ENCODE peak calls at places on chromosomes 6 and 20, in five cellular contexts. One of them, this sample, is unnamed.

GRCh38 chr20:53711333-53712211 is 117.9 kb upstream of the ZNF217 start:
- ATAC-seq in heart left ventricle: no peak
- ATAC-seq in left lobe of liver: peak
- ATAC-seq in right cardiac atrium: no peak
- ATAC-seq in A549: no peak
- ATAC-seq in this sample: no peak

GRCh38 chr20:34644951-34645350 is 31.9 kb downstream of the PIGU start:
- ATAC-seq in heart left ventricle: no peak
- ATAC-seq in left lobe of liver: no peak
- ATAC-seq in right cardiac atrium: no peak
- ATAC-seq in A549: no peak
- ATAC-seq in this sample: no peak

GRCh38 chr6:4460595-4461475 is 315.4 kb upstream of the CDYL start:
- ATAC-seq in heart left ventricle: peak
- ATAC-seq in left lobe of liver: peak
- ATAC-seq in right cardiac atrium: peak
- ATAC-seq in A549: no peak
- ATAC-seq in this sample: peak

GRCh38 chr6:169205176-169206160 is 48.2 kb downstream of the THBS2 start:
- ATAC-seq in heart left ventricle: peak
- ATAC-seq in left lobe of liver: no peak
- ATAC-seq in right cardiac atrium: peak
- ATAC-seq in A549: no peak
- ATAC-seq in this sample: peak

GRCh38 chr6:113763883-113764282 is 93.3 kb upstream of the MARCKS start:
- ATAC-seq in heart left ventricle: peak
- ATAC-seq in left lobe of liver: peak
- ATAC-seq in right cardiac atrium: peak
- ATAC-seq in A549: peak
- ATAC-seq in this sample: peak

GRCh38 chr20:2865630-2866029 is 7.7 kb upstream of the PTPRA start:
- ATAC-seq in heart left ventricle: no peak
- ATAC-seq in left lobe of liver: peak
- ATAC-seq in right cardiac atrium: no peak
- ATAC-seq in A549: no peak
- ATAC-seq in this sample: no peak

GRCh38 chr20:52540489-52540888 is 348.9 kb upstream of the ZFP64 start:
- ATAC-seq in heart left ventricle: no peak
- ATAC-seq in left lobe of liver: no peak
- ATAC-seq in right cardiac atrium: no peak
- ATAC-seq in A549: no peak
- ATAC-seq in this sample: no peak

GRCh38 chr6:106591111-106591825 is 38.0 kb downstream of the RTN4IP1 start:
- ATAC-seq in heart left ventricle: no peak
- ATAC-seq in left lobe of liver: no peak
- ATAC-seq in right cardiac atrium: no peak
- ATAC-seq in A549: peak
- ATAC-seq in this sample: no peak

GRCh38 chr20:62119591-62120364 is 2.5 kb upstream of the LSM14B start:
- ATAC-seq in heart left ventricle: peak
- ATAC-seq in left lobe of liver: no peak
- ATAC-seq in right cardiac atrium: no peak
- ATAC-seq in A549: no peak
- ATAC-seq in this sample: no peak

GRCh38 chr6:633611-634010 is 23.3 kb downstream of the HUS1B start:
- ATAC-seq in heart left ventricle: no peak
- ATAC-seq in left lobe of liver: no peak
- ATAC-seq in right cardiac atrium: no peak
- ATAC-seq in A549: no peak
- ATAC-seq in this sample: no peak

This sample was measured in gastroesophageal sphincter.